ENCODE peak calls at places on chromosomes 4 and X, in ten cellular contexts. I is mammary epithelial cell, W is IMR-90, E is T follicular helper cell, T is NCI-H460, Y is stromal cell of bone marrow, S is NCI-H1092, G is neural crest cell, M is activated T-cell treated with anti-CD3 and anti-CD28 coated beads for 4 hours, Q is AG08396. Z is an unnamed sample.

GRCh38 chr4:155675709-155676429 is 9.2 kb downstream of the GUCY1A1 start:
- DNase-seq in Q (no peak), W (no peak), T (no peak), I (no peak), E (no peak), S (no peak), G (no peak), M (no peak), Y (no peak), Z (no peak)

GRCh38 chr4:37827802-37828321 is 1.4 kb downstream of the PGM2 start:
- DNase-seq in T (no peak), Q (no peak), Y (no peak), S (no peak), E (no peak), W (no peak), M (no peak), I (no peak), G (no peak), Z (no peak)

GRCh38 chr4:152935138-152935537 is 985 bp upstream of the FHDC1 start:
- DNase-seq in E (no peak), I (no peak), W (no peak), M (no peak), G (no peak), T (no peak), S (no peak), Q (no peak), Y (no peak), Z (no peak)

GRCh38 chr4:152508818-152509217 is 27.1 kb downstream of the FBXW7 start:
- DNase-seq in S (no peak), T (no peak), G (no peak), W (no peak), Q (no peak), E (no peak), I (no peak), Y (no peak), M (no peak), Z (no peak)

GRCh38 chrX:29422034-29422433 is 793.3 kb upstream of the MAGEB2 start:
- DNase-seq in M (no peak), S (no peak), G (no peak), Y (no peak), Q (no peak), T (no peak), I (no peak), W (no peak), E (no peak), Z (no peak)

GRCh38 chr4:3431446-3431993 is 10.2 kb upstream of the HGFAC start:
- DNase-seq in G (no peak), Y (no peak), W (no peak), I (no peak), M (no peak), E (no peak), S (no peak), T (no peak), Q (no peak), Z (no peak)

GRCh38 chr4:85725727-85726170 is 250.8 kb downstream of the ARHGAP24 start:
- DNase-seq in T (no peak), E (no peak), Y (no peak), Q (no peak), W (no peak), S (no peak), G (no peak), I (no peak), M (no peak), Z (peak)

GRCh38 chrX:46254623-46255022 is 290.6 kb downstream of the ZNF674 start:
- DNase-seq in G (no peak), E (no peak), W (no peak), Y (no peak), M (no peak), T (no peak), I (no peak), Q (no peak), S (no peak), Z (no peak)

GRCh38 chrX:30887721-30888120 is 1.3 kb downstream of the TAB3 start:
- DNase-seq in S (no peak), E (no peak), W (no peak), Q (no peak), Y (no peak), G (no peak), T (no peak), I (no peak), M (peak), Z (no peak)

GRCh38 chr4:116501954-116502353 is 583.4 kb downstream of the TRAM1L1 start:
- DNase-seq in W (no peak), G (no peak), T (no peak), S (no peak), E (no peak), Q (no peak), I (peak), Y (no peak), M (no peak), Z (no peak)

GRCh38 chr4:64272432-64272831 is 136.8 kb downstream of the TECRL start:
- DNase-seq in M (no peak), T (no peak), S (no peak), W (no peak), I (no peak), Q (no peak), E (no peak), Y (no peak), G (no peak), Z (peak)

GRCh38 chr4:19969492-19969891 is 282.2 kb upstream of the SLIT2 start:
- DNase-seq in S (no peak), E (no peak), I (no peak), W (no peak), Q (no peak), Y (no peak), M (no peak), G (no peak), T (no peak), Z (no peak)

GRCh38 chrX:71067727-71068051 is 445 bp downstream of the SNX12 start:
- DNase-seq in W (no peak), I (no peak), G (no peak), E (no peak), M (no peak), T (no peak), Y (no peak), S (no peak), Q (no peak), Z (no peak)

GRCh38 chrX:130049821-130050220 is 60.5 kb downstream of the ELF4 start:
- DNase-seq in Y (no peak), S (no peak), M (no peak), E (no peak), W (no peak), T (no peak), G (no peak), I (no peak), Q (no peak), Z (no peak)

GRCh38 chr4:101944649-101945048 is 154.1 kb downstream of the BANK1 start:
- DNase-seq in Q (peak), I (peak), M (no peak), W (peak), S (no peak), E (no peak), T (no peak), Y (no peak), G (no peak), Z (no peak)

GRCh38 chrX:78650906-78651437 is 8.2 kb downstream of the RTL3 start:
- DNase-seq in W (peak), S (no peak), I (no peak), T (no peak), M (no peak), Q (no peak), E (no peak), G (no peak), Y (peak), Z (no peak)

GRCh38 chr4:12791536-12791935 is 692.6 kb downstream of the RAB28 start:
- DNase-seq in W (no peak), G (no peak), S (no peak), Y (no peak), M (no peak), Q (no peak), I (no peak), E (no peak), T (no peak), Z (no peak)

GRCh38 chrX:33204889-33205288 is 6.5 kb downstream of the DMD start:
- DNase-seq in Y (no peak), I (peak), G (no peak), M (no peak), E (no peak), Q (no peak), T (no peak), W (peak), S (no peak), Z (no peak)

GRCh38 chr4:75950416-75950815 is 9.6 kb upstream of the NAAA start:
- DNase-seq in Y (no peak), G (no peak), M (no peak), T (no peak), E (no peak), W (peak), I (no peak), S (no peak), Q (no peak), Z (no peak)

GRCh38 chrX:124349054-124349453 is 2.7 kb downstream of the SH2D1A start:
- DNase-seq in Q (no peak), I (no peak), S (no peak), G (no peak), Y (no peak), T (no peak), E (no peak), M (no peak), W (no peak), Z (no peak)

GRCh38 chr4:136864580-136865185 is 667.6 kb downstream of the PCDH18 start:
- DNase-seq in Q (peak), T (peak), W (peak), E (no peak), G (peak), M (no peak), Y (peak), S (peak), I (peak), Z (no peak)

GRCh38 chr4:113106076-113106475 is 56.6 kb downstream of the ANK2 start:
- DNase-seq in G (no peak), E (no peak), Y (peak), W (peak), Q (peak), I (peak), S (no peak), M (no peak), T (peak), Z (no peak)

GRCh38 chr4:128793859-128794667 is 15.4 kb upstream of the JADE1 start:
- DNase-seq in T (peak), G (no peak), Q (no peak), I (no peak), W (peak), E (no peak), S (no peak), Y (no peak), M (no peak), Z (no peak)

GRCh38 chr4:36133658-36134057 is 110.7 kb downstream of the ARAP2 start:
- DNase-seq in I (no peak), Q (no peak), M (no peak), S (no peak), Y (no peak), W (no peak), T (no peak), G (no peak), E (no peak), Z (no peak)

GRCh38 chrX:17559728-17560379 is 177.4 kb upstream of the SCML1 start:
- DNase-seq in T (peak), E (no peak), S (no peak), Y (peak), G (no peak), Q (peak), I (peak), W (peak), M (no peak), Z (no peak)

GRCh38 chrX:146994163-146994562 is 179.6 kb upstream of the CXorf51A start:
- DNase-seq in E (no peak), M (no peak), Q (no peak), W (no peak), G (no peak), S (no peak), T (no peak), Y (no peak), I (no peak), Z (no peak)